ENCODE peak calls at places on chromosomes 5 and 9, in seven cellular contexts. T, N, O, Y, J, V and U are unnamed samples.

GRCh38 chr5:148443998-148444397 is 60.2 kb downstream of the FBXO38 start:
- DNase-seq in T (peak; percentile 12), Y (no peak), V (no peak), O (peak; percentile 53), J (peak; percentile 84), N (peak; percentile 42), U (peak; percentile 84)

GRCh38 chr5:123091258-123091987 is 2.4 kb downstream of the PRDM6 start:
- DNase-seq in Y (no peak), V (no peak), T (no peak), O (no peak), N (no peak), J (no peak), U (no peak)

GRCh38 chr9:75539558-75539957 is 350.9 kb upstream of the PCSK5 start:
- DNase-seq in O (no peak), Y (no peak), T (no peak), N (no peak), V (no peak), J (no peak), U (no peak)

GRCh38 chr9:135085830-135086546 is 1.5 kb upstream of the OLFM1 start:
- DNase-seq in J (peak; percentile 75), N (peak; percentile 81), T (no peak), Y (peak; percentile 69), O (peak; percentile 90), V (peak; percentile 95), U (peak; percentile 64)

GRCh38 chr9:126628146-126628545 is 14.4 kb downstream of the LMX1B start:
- DNase-seq in O (no peak), J (no peak), Y (no peak), V (no peak), N (no peak), T (no peak), U (no peak)

GRCh38 chr9:8858250-8859161 is 1058.9 kb upstream of the DMAC1 start:
- DNase-seq in T (no peak), V (no peak), O (no peak), Y (no peak), J (no peak), N (no peak), U (no peak)

GRCh38 chr5:30981576-30981975 is 211.9 kb upstream of the CDH6 start:
- DNase-seq in Y (no peak), N (no peak), J (peak; percentile 46), O (no peak), V (no peak), T (no peak), U (peak; percentile 17)

GRCh38 chr5:612498-613424 is 621 bp downstream of the CEP72 start:
- DNase-seq in J (peak; percentile 7), O (no peak), Y (no peak), N (peak; percentile 40), V (no peak), T (no peak), U (no peak)

GRCh38 chr9:124939944-124940343 is 939 bp downstream of the GOLGA1 start:
- DNase-seq in O (no peak), J (no peak), Y (no peak), N (no peak), T (no peak), V (no peak), U (no peak)

GRCh38 chr9:125749287-125749935 is 2.2 kb downstream of the PBX3 start:
- DNase-seq in Y (no peak), J (no peak), T (no peak), N (no peak), O (no peak), V (no peak), U (no peak)

GRCh38 chr5:10761842-10762165 is 770 bp upstream of the DAP start:
- DNase-seq in Y (no peak), O (no peak), N (no peak), J (peak; percentile 34), T (no peak), V (no peak), U (no peak)

GRCh38 chr9:137294091-137294683 is 7.9 kb downstream of the NRARP start:
- DNase-seq in V (no peak), T (no peak), J (peak; percentile 61), N (peak; percentile 72), Y (no peak), O (peak; percentile 87), U (peak; percentile 70)

GRCh38 chr5:179376701-179377420 is 31.6 kb upstream of the ADAMTS2 start:
- DNase-seq in Y (no peak), V (peak; percentile 77), N (no peak), T (no peak), O (no peak), J (no peak), U (no peak)

GRCh38 chr9:89864257-89864656 is 259.4 kb downstream of the GADD45G start:
- DNase-seq in O (no peak), Y (no peak), N (no peak), V (no peak), T (no peak), J (no peak), U (no peak)

GRCh38 chr5:124061663-124062062 is 549.7 kb downstream of the CSNK1G3 start:
- DNase-seq in Y (no peak), T (no peak), J (peak; percentile 88), V (no peak), N (no peak), O (peak; percentile 66), U (peak; percentile 60)

GRCh38 chr9:133532937-133533668 is 1.4 kb upstream of the ADAMTSL2 start:
- DNase-seq in O (peak; percentile 73), T (peak; percentile 36), V (no peak), Y (peak; percentile 76), N (peak; percentile 41), J (peak; percentile 52), U (peak; percentile 72)

GRCh38 chr9:106322741-106323140 is 540.2 kb upstream of the ZNF462 start:
- DNase-seq in O (no peak), N (no peak), T (no peak), Y (no peak), J (no peak), V (no peak), U (no peak)

GRCh38 chr5:15463231-15463630 is 36.7 kb upstream of the FBXL7 start:
- DNase-seq in V (no peak), J (peak; percentile 63), N (no peak), T (no peak), O (no peak), Y (no peak), U (peak; percentile 52)

GRCh38 chr9:121153642-121154041 is 48.0 kb downstream of the RAB14 start:
- DNase-seq in J (no peak), Y (no peak), V (no peak), N (no peak), T (no peak), O (no peak), U (no peak)

GRCh38 chr5:56359809-56360685 is 126.9 kb upstream of the ANKRD55 start:
- DNase-seq in V (no peak), O (no peak), T (no peak), Y (no peak), J (no peak), N (no peak), U (no peak)

GRCh38 chr5:28216939-28217360 is 1178.6 kb upstream of the CDH9 start:
- DNase-seq in N (no peak), Y (no peak), O (no peak), J (no peak), V (no peak), T (no peak), U (no peak)

GRCh38 chr9:107481035-107481434 is 8.5 kb downstream of the KLF4 start:
- DNase-seq in Y (no peak), V (no peak), J (peak; percentile 42), O (no peak), N (peak; percentile 32), T (no peak), U (no peak)

GRCh38 chr5:98906756-98907355 is 22.0 kb downstream of the CHD1 start:
- DNase-seq in O (no peak), T (no peak), N (no peak), Y (no peak), V (no peak), J (no peak), U (no peak)

GRCh38 chr5:135221187-135221473 is 177.9 kb downstream of the MACROH2A1 start:
- DNase-seq in J (no peak), Y (no peak), V (peak; percentile 70), O (peak; percentile 8), T (no peak), N (no peak), U (no peak)

GRCh38 chr9:105232207-105232606 is 12.2 kb upstream of the SLC44A1 start:
- DNase-seq in N (no peak), T (no peak), J (no peak), Y (no peak), V (no peak), O (no peak), U (no peak)

GRCh38 chr9:34555002-34555348 is 32.2 kb upstream of the ENHO start:
- DNase-seq in O (no peak), J (peak; percentile 19), V (no peak), N (no peak), Y (peak; percentile 42), T (no peak), U (no peak)
- H3K4me3 ChIP-seq in O (no peak overlapping the region), J (no peak overlapping the region), V (no peak overlapping the region), N (no peak overlapping the region), Y (no peak overlapping the region), T (no peak overlapping the region), U (no peak overlapping the region)

GRCh38 chr9:68974431-68974830 is 39.5 kb downstream of the PRKACG start:
- DNase-seq in T (no peak), O (no peak), J (no peak), Y (no peak), N (no peak), V (no peak), U (no peak)
- H3K4me3 ChIP-seq in T (peak overlapping the region; percentile 78), O (no peak overlapping the region), J (no peak overlapping the region), Y (no peak overlapping the region), N (no peak overlapping the region), V (no peak overlapping the region), U (no peak overlapping the region)

GRCh38 chr5:112863549-112863948 is 2.5 kb downstream of the SRP19 start:
- DNase-seq in V (no peak), N (no peak), O (peak; percentile 67), J (no peak), T (no peak), Y (no peak), U (no peak)
- H3K4me3 ChIP-seq in V (no peak overlapping the region), N (no peak overlapping the region), O (no peak overlapping the region), J (no peak overlapping the region), T (peak overlapping the region; percentile 98), Y (no peak overlapping the region), U (no peak overlapping the region)

GRCh38 chr5:150131461-150131860 is 24.2 kb downstream of the PDGFRB start:
- DNase-seq in V (no peak), N (no peak), J (peak; percentile 65), Y (no peak), T (no peak), O (no peak), U (no peak)

GRCh38 chr5:150130493-150130922 is 25.1 kb downstream of the PDGFRB start:
- DNase-seq in Y (no peak), V (no peak), J (no peak), T (no peak), O (no peak), N (no peak), U (no peak)

GRCh38 chr5:150131978-150132694 is 23.5 kb downstream of the PDGFRB start:
- DNase-seq in J (no peak), O (no peak), T (no peak), Y (no peak), N (no peak), V (no peak), U (no peak)

GRCh38 chr5:150129454-150129812 is 26.2 kb downstream of the PDGFRB start:
- DNase-seq in O (no peak), J (no peak), Y (no peak), N (no peak), V (no peak), T (no peak), U (no peak)

GRCh38 chr5:150129813-150130492 is 25.7 kb downstream of the PDGFRB start:
- DNase-seq in J (peak; percentile 88), O (peak; percentile 77), V (peak; percentile 95), N (peak; percentile 94), T (no peak), Y (peak; percentile 84), U (peak; percentile 82)
- H3K4me3 ChIP-seq in J (no peak overlapping the region), O (no peak overlapping the region), V (no peak overlapping the region), N (no peak overlapping the region), T (no peak overlapping the region), Y (no peak overlapping the region), U (no peak overlapping the region)

GRCh38 chr9:27338527-27338903 is 41.6 kb upstream of the EQTN start:
- DNase-seq in J (no peak), V (peak; percentile 89), Y (no peak), T (no peak), N (no peak), O (no peak), U (no peak)
- H3K4me3 ChIP-seq in J (no peak overlapping the region), V (no peak overlapping the region), Y (no peak overlapping the region), T (no peak overlapping the region), N (no peak overlapping the region), O (no peak overlapping the region), U (no peak overlapping the region)